ENCODE peak calls at places on chromosomes 13 and 19, in seven cellular contexts. D is esophagus squamous epithelium, N is left ventricle myocardium inferior, S is transverse colon, X is IMR-90, J is heart left ventricle, C is GM23338. I is an unnamed sample.
A peak's percentile ranks its signal among the peaks of the same experiment; 100 is the strongest.

GRCh38 chr13:32639502-32640105 is 53.4 kb downstream of the PDS5B start:
- DNase-seq in D (no peak), C (peak; percentile 68), N (no peak), J (no peak), X (peak; percentile 77), S (peak; percentile 57), I (peak; percentile 28)

GRCh38 chr13:74040200-74040599 is 94.0 kb downstream of the KLF12 start:
- DNase-seq in D (no peak), C (peak; percentile 91), J (peak; percentile 70), S (peak; percentile 41), X (peak; percentile 31), N (peak; percentile 46), I (peak; percentile 38)

GRCh38 chr19:2239771-2240770 is 3.4 kb downstream of the SF3A2 start:
- DNase-seq in X (peak; percentile 48), N (no peak), J (no peak), C (peak; percentile 80), D (no peak), S (no peak), I (no peak)

GRCh38 chr19:12668346-12668745 is 1.7 kb downstream of the WDR83 start:
- DNase-seq in S (no peak), D (no peak), J (no peak), X (no peak), N (no peak), C (no peak), I (no peak)

GRCh38 chr13:82062772-82063171 is 1721.8 kb upstream of the SPRY2 start:
- DNase-seq in C (no peak), S (no peak), X (no peak), N (no peak), J (no peak), D (no peak), I (no peak)

GRCh38 chr13:24540236-24541126 is 27.9 kb upstream of the PARP4 start:
- DNase-seq in X (no peak), J (no peak), D (no peak), S (no peak), C (peak; percentile 87), N (no peak), I (no peak)

GRCh38 chr13:72774019-72774418 is 7.7 kb downstream of the DIS3 start:
- DNase-seq in X (no peak), N (no peak), J (no peak), S (no peak), D (no peak), C (no peak), I (no peak)

GRCh38 chr19:16394111-16394510 is 69.5 kb downstream of the KLF2 start:
- DNase-seq in D (no peak), S (no peak), X (no peak), N (no peak), J (no peak), C (no peak), I (peak; percentile 3)

GRCh38 chr13:77918391-77919261 is at the start of gene EDNRB:
- DNase-seq in C (peak; percentile 81), S (peak; percentile 18), D (no peak), X (peak; percentile 17), N (peak; percentile 59), J (peak; percentile 75), I (peak; percentile 41)

GRCh38 chr19:13190781-13191540 is 40.8 kb downstream of the IER2 start:
- DNase-seq in N (no peak), D (no peak), J (no peak), C (no peak), X (no peak), S (peak; percentile 82), I (no peak)

GRCh38 chr13:53873558-53873957 is 844.9 kb downstream of the OLFM4 start:
- DNase-seq in S (no peak), C (peak; percentile 42), D (no peak), X (no peak), J (no peak), N (no peak), I (no peak)

GRCh38 chr19:36140289-36141038 is 598 bp downstream of the CAPNS1 start:
- DNase-seq in X (peak; percentile 52), C (peak; percentile 86), J (no peak), N (peak; percentile 28), S (peak; percentile 53), D (no peak), I (no peak)

GRCh38 chr19:18298601-18299000 is 17.2 kb upstream of the JUND start:
- DNase-seq in X (no peak), S (no peak), C (no peak), D (no peak), J (no peak), N (no peak), I (no peak)
- H3K4me1 ChIP-seq in X (peaks cover 12% of the 10 kb centered on the region), S (peaks cover 9% of the 10 kb centered on the region), C (peaks cover 22% of the 10 kb centered on the region), D (peaks cover 17% of the 10 kb centered on the region), J (peaks cover 38% of the 10 kb centered on the region), N (peaks cover 38% of the 10 kb centered on the region), I (peaks cover 28% of the 10 kb centered on the region)

DNA sequence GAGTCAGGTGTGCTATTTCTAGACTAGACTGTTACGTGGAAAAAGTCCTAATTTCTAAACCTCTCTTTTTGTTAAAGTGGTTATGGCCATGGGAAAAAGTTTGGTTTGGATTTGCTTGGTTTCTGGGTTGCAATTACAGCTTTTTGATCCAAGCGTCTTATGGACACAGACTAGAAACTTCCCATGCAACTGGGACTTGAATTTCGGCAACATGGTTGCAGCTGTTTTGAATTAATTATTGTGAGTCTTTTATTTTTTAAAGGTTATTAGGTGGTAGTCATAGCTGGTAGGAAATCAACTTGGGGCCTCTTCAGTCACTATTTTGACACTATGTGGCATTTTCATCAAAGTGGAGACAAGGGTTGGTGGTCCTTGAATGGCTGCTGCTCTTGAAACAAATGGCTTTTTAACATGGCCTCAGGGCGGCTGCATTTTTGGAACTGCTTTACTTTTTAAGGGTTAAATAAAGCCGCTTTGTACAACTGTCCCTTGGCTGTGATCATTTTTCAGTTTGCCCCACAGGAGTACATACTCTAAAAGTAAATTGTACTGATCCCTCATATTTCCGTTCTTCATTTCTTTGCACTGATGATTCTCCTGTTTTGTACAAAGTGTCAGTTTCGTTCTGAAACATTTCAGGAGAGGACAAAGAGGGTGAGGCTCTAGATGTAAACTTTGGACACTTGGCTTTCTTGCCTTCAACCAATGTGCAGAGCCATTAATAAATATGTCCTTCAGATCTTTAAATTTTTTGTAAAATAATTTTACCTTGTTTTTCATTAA is 15.9 kb downstream of the HNRNPM start:
- DNase-seq in N (no peak), J (no peak), S (no peak), C (no peak), D (no peak), X (no peak), I (no peak)
- H3K27ac ChIP-seq in N (peak overlapping the region; percentile 60), J (peak overlapping the region; percentile 44), S (peak overlapping the region; percentile 49), C (peak overlapping the region; percentile 52), D (no peak overlapping the region), X (peak overlapping the region; percentile 87), I (peak overlapping the region; percentile 58)

DNA sequence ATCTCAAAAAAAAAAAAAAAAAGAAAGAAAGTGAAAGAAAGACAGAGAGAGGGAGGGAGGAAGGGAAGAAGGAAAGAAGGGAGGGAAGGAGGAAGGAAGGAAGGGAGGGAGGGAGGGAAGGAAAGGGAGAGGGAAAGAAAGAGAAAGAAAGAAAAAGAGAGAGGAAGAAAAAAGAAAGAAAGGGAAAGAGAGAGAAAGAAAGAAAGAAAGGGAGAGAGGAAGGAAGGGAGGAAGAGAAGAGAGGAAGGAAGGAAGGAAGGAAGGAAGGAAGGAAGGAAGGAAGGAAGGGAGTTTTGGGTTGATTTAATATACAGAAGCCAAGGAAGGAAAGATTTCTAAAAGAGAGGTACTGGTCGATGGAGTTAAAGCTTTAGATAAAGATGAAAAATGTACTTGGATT is 28.8 kb downstream of the DEDD2 start:
- DNase-seq in N (no peak), D (no peak), S (no peak), X (no peak), C (no peak), J (no peak), I (no peak)
- H3K4me1 ChIP-seq in N (no peaks in the 10 kb centered on the region), D (no peaks in the 10 kb centered on the region), S (peaks cover 12% of the 10 kb centered on the region), X (peaks cover 7% of the 10 kb centered on the region), C (no peaks in the 10 kb centered on the region), J (peaks cover 39% of the 10 kb centered on the region), I (no peaks in the 10 kb centered on the region)

GRCh38 chr19:45782820-45783785 is 813 bp upstream of the DMPK start:
- DNase-seq in J (peak; percentile 83), X (peak; percentile 71), D (no peak), C (no peak), N (peak; percentile 85), S (peak; percentile 52), I (peak; percentile 87)
- H3K27ac ChIP-seq in J (peak overlapping the region; percentile 96), X (peak overlapping the region; percentile 94), D (peak overlapping the region; percentile 87), C (no peak overlapping the region), N (peak overlapping the region; percentile 94), S (peak overlapping the region; percentile 87), I (peak overlapping the region; percentile 98)

GRCh38 chr19:47097396-47098217 is 16.0 kb downstream of the ZC3H4 start:
- DNase-seq in S (peak; percentile 43), X (no peak), C (no peak), D (no peak), N (peak; percentile 50), J (peak; percentile 70), I (peak; percentile 58)
- H3K4me1 ChIP-seq in S (peaks cover 37% of the 10 kb centered on the region), X (peaks cover 7% of the 10 kb centered on the region), C (peaks cover 30% of the 10 kb centered on the region), D (peaks cover 31% of the 10 kb centered on the region), N (peaks cover 83% of the 10 kb centered on the region), J (peaks cover 61% of the 10 kb centered on the region), I (peaks cover 77% of the 10 kb centered on the region)

DNA sequence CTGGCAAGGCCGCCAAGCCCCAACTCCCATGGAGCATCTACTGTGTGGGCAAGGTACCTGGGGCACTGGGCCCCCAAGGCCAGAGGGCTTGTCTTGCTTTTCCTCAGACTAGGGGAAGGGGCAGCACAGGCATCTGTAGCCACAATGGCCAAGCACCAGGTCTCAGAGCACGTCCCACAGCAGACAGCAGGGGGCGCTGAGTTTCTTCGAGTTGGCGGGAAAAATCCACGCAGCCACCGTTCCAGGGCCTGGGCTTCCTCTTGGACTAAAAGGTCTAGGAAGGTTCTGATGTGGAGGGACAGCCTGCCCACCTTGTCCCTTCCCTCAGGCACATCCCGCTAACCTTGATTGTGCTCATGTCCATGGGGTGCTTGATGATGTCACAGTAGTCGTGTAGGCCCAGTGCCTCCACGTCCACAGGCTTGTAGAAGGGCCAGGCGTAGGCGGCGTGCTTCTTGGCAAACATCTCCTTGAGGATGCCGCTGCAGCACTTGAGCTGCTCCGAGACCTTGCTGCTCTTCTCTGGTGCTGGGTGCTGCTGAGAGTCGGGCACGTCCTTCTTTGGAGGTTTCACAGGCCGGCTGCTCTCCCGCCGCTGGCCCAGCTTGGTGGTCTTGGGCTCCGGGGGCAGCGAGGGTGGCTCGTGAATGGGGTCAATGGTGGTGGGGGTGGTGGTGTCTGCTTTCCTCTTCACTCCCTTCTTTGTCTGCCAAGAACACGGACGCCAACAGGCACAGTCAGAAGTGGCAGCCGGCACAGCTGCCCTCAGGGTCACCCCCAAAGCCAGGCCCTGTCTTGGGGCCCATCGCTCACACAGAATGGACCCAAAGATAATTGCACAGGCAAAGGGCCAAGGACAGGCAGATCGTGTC is 32.0 kb upstream of the EPHX3 start:
- DNase-seq in S (peak; percentile 78), N (peak; percentile 77), D (no peak), X (peak; percentile 65), C (peak; percentile 93), J (peak; percentile 86), I (peak; percentile 79)
- H3K27ac ChIP-seq in S (peak overlapping the region; percentile 65), N (peak overlapping the region; percentile 76), D (peak overlapping the region; percentile 49), X (peak overlapping the region; percentile 7), C (no peak overlapping the region), J (peak overlapping the region; percentile 47), I (peak overlapping the region; percentile 78)

DNA sequence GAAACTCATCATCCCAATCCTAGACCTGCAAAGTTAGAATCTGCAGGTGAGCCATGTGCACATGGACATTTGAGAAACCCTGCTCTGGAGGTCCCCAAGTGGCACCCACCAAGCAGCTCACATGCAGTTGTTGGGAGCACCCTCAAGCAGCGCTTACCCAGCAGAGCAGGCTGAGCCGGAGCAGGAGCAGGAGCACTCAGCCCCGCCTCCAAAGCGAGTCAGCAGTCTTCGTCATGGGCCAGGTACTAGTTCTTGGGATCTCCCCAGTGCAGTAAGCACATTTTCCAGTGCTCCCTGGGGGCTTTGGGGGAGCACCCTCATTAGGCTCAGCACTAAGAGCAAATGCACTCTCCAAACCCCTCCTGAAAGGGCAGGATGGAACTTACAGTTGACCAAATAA is 572.7 kb downstream of the IRS2 start:
- DNase-seq in C (no peak), S (no peak), X (no peak), D (no peak), N (no peak), J (no peak), I (no peak)
- H3K4me1 ChIP-seq in C (no peaks in the 10 kb centered on the region), S (no peaks in the 10 kb centered on the region), X (no peaks in the 10 kb centered on the region), D (no peaks in the 10 kb centered on the region), N (no peaks in the 10 kb centered on the region), J (no peaks in the 10 kb centered on the region), I (no peaks in the 10 kb centered on the region)